ENCODE peak calls at places on chromosomes 5 and 9, in six cellular contexts. S is dorsolateral prefrontal cortex, R is astrocyte of the cerebellum, C is CD14-positive monocyte, O is left lung, A is endothelial cell of umbilical vein. M is an unnamed sample.
A peak's percentile ranks its signal among the peaks of the same experiment; 100 is the strongest.

GRCh38 chr9:14362175-14362574 is 48.2 kb upstream of the NFIB start:
- DNase-seq in S (no peak), R (no peak), C (no peak), O (no peak), A (no peak), M (no peak)

GRCh38 chr5:55923177-55923872 is 71.4 kb downstream of the IL6ST start:
- DNase-seq in S (no peak), R (no peak), C (no peak), O (no peak), A (peak; percentile 87), M (no peak)

GRCh38 chr9:128438343-128439109 is 17.3 kb upstream of the ODF2 start:
- DNase-seq in S (peak; percentile 82), R (peak; percentile 52), C (peak; percentile 78), O (peak; percentile 94), A (peak; percentile 78), M (peak; percentile 88)

GRCh38 chr9:94919376-94920098 is 193.0 kb downstream of the AOPEP start:
- DNase-seq in S (no peak), R (no peak), C (no peak), O (no peak), A (no peak), M (no peak)

GRCh38 chr5:136249678-136250266 is 56.8 kb upstream of the SMIM32 start:
- DNase-seq in S (peak; percentile 72), R (peak; percentile 55), C (no peak), O (peak; percentile 57), A (peak; percentile 64), M (peak; percentile 27)

GRCh38 chr5:123438902-123439301 is 15.7 kb upstream of the CEP120 start:
- DNase-seq in S (no peak), R (no peak), C (no peak), O (no peak), A (peak; percentile 72), M (no peak)

GRCh38 chr9:38032266-38032830 is 36.7 kb downstream of the SHB start:
- DNase-seq in S (no peak), R (no peak), C (no peak), O (no peak), A (peak; percentile 73), M (no peak)

GRCh38 chr5:171450423-171451246 is 31.2 kb downstream of the FGF18 start:
- DNase-seq in S (no peak), R (peak; percentile 46), C (peak; percentile 56), O (peak; percentile 81), A (peak; percentile 70), M (no peak)

GRCh38 chr5:55601209-55601618 is 66.5 kb upstream of the PLPP1 start:
- DNase-seq in S (peak; percentile 78), R (peak; percentile 46), C (no peak), O (no peak), A (peak; percentile 83), M (no peak)

GRCh38 chr5:143319437-143320302 is 83.8 kb downstream of the NR3C1 start:
- DNase-seq in S (no peak), R (no peak), C (no peak), O (no peak), A (no peak), M (no peak)

GRCh38 chr9:129009584-129010141 is 18.5 kb downstream of the SH3GLB2 start:
- DNase-seq in S (no peak), R (no peak), C (no peak), O (peak; percentile 66), A (no peak), M (no peak)

GRCh38 chr9:125631391-125632085 is 75.5 kb downstream of the MAPKAP1 start:
- DNase-seq in S (no peak), R (peak; percentile 45), C (peak; percentile 54), O (no peak), A (peak; percentile 73), M (peak; percentile 62)

GRCh38 chr9:101915479-101915878 is 177.0 kb upstream of the GRIN3A start:
- DNase-seq in S (no peak), R (no peak), C (no peak), O (no peak), A (no peak), M (no peak)

GRCh38 chr5:17378346-17378984 is 119.6 kb upstream of the TAF11L2 start:
- DNase-seq in S (no peak), R (no peak), C (no peak), O (no peak), A (no peak), M (no peak)

GRCh38 chr9:129343697-129344375 is 165.8 kb upstream of the IER5L start:
- DNase-seq in S (peak; percentile 72), R (no peak), C (peak; percentile 96), O (peak; percentile 94), A (no peak), M (no peak)

GRCh38 chr9:19127881-19128719 is 808 bp upstream of the PLIN2 start:
- DNase-seq in S (no peak), R (no peak), C (peak; percentile 53), O (peak; percentile 87), A (peak; percentile 59), M (peak; percentile 16)

GRCh38 chr9:123997665-123998277 is 13.8 kb upstream of the LHX2 start:
- DNase-seq in S (no peak), R (no peak), C (peak; percentile 69), O (peak; percentile 87), A (no peak), M (peak; percentile 62)

GRCh38 chr5:34455096-34455495 is 201.0 kb upstream of the RAI14 start:
- DNase-seq in S (no peak), R (no peak), C (no peak), O (no peak), A (no peak), M (no peak)

GRCh38 chr9:8825600-8826147 is 1026.1 kb upstream of the DMAC1 start:
- DNase-seq in S (no peak), R (no peak), C (no peak), O (no peak), A (no peak), M (no peak)

GRCh38 chr9:94802795-94803194 is 76.3 kb downstream of the AOPEP start:
- DNase-seq in S (no peak), R (peak; percentile 91), C (no peak), O (no peak), A (no peak), M (peak; percentile 68)

GRCh38 chr5:65247594-65247993 is 234.1 kb downstream of the ADAMTS6 start:
- DNase-seq in S (no peak), R (no peak), C (no peak), O (no peak), A (no peak), M (no peak)

GRCh38 chr9:35035851-35036701 is 36.3 kb downstream of the VCP start:
- DNase-seq in S (no peak), R (no peak), C (no peak), O (peak; percentile 87), A (peak; percentile 44), M (peak; percentile 35)

GRCh38 chr9:36575411-36575882 is 2.8 kb downstream of the MELK start:
- DNase-seq in S (no peak), R (no peak), C (no peak), O (no peak), A (peak; percentile 40), M (no peak)

GRCh38 chr5:59673438-59674058 is 220.0 kb downstream of the PDE4D start:
- DNase-seq in S (no peak), R (peak; percentile 50), C (no peak), O (no peak), A (peak; percentile 66), M (peak; percentile 9)

GRCh38 chr5:72584466-72584865 is 77.3 kb upstream of the ZNF366 start:
- DNase-seq in S (no peak), R (no peak), C (no peak), O (no peak), A (no peak), M (peak; percentile 60)

GRCh38 chr5:156892223-156892622 is 42.1 kb downstream of the PPP1R2B start:
- DNase-seq in S (no peak), R (no peak), C (no peak), O (no peak), A (no peak), M (no peak)

GRCh38 chr9:36402536-36402935 is 2.5 kb upstream of the RNF38 start:
- DNase-seq in S (no peak), R (no peak), C (no peak), O (no peak), A (no peak), M (no peak)

GRCh38 chr5:138438003-138438723 is 694 bp upstream of the REEP2 start:
- DNase-seq in S (no peak), R (no peak), C (no peak), O (no peak), A (no peak), M (no peak)

GRCh38 chr5:142432961-142433360 is 108.1 kb upstream of the SPRY4 start:
- DNase-seq in S (no peak), R (no peak), C (no peak), O (no peak), A (no peak), M (no peak)

GRCh38 chr5:31415009-31415923 is 116.6 kb downstream of the DROSHA start:
- DNase-seq in S (no peak), R (no peak), C (no peak), O (no peak), A (peak; percentile 34), M (no peak)

GRCh38 chr9:84668204-84669007 is 1.1 kb upstream of the NTRK2 start:
- DNase-seq in S (peak; percentile 86), R (peak; percentile 31), C (no peak), O (peak; percentile 83), A (peak; percentile 52), M (peak; percentile 79)

GRCh38 chr5:149552038-149552494 is 827 bp upstream of the CSNK1A1 start:
- DNase-seq in S (no peak), R (no peak), C (no peak), O (no peak), A (no peak), M (no peak)
- TF ChIP-seq CTCF in S (no peak), R (no peak), C (peak; percentile 36), O (no peak), A (no peak), M (no peak)

GRCh38 chr5:4643190-4643589 is 496.9 kb upstream of the ADAMTS16 start:
- DNase-seq in S (no peak), R (no peak), C (no peak), O (no peak), A (no peak), M (no peak)
- TF ChIP-seq CTCF in S (no peak), R (no peak), C (no peak), O (no peak), A (no peak), M (no peak)

DNA sequence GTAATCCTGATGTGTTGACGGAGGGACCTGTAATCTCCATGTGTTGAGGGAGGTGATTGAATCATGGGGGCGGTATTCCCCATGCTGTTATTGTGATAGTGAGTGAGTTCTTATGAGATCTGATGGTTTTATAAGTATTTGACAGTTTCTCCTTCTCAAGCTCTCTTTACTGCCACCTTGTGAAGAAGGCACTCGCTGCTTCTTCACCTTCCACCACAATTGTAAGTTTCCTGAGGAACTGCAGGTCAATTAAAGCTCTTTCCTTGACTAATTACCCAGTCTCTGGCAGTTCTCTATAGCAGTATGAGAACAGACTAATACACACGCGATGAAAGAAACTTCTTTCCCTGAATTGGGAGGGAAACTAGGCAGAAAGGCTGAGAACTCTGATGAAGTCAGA is 141.1 kb upstream of the RAD23B start:
- DNase-seq in S (no peak), R (no peak), C (no peak), O (no peak), A (no peak), M (no peak)
- TF ChIP-seq CTCF in S (no peak), R (peak; percentile 48), C (no peak), O (no peak), A (no peak), M (peak; percentile 29)

GRCh38 chr5:176660860-176661641 is 13.8 kb downstream of the TSPAN17 start:
- DNase-seq in S (peak; percentile 76), R (peak; percentile 42), C (peak; percentile 71), O (peak; percentile 93), A (peak; percentile 69), M (peak; percentile 94)
- TF ChIP-seq CTCF in S (peak; percentile 98), R (peak; percentile 96), C (peak; percentile 98), O (peak; percentile 97), A (peak; percentile 91), M (peak; percentile 97)